ENCODE peak calls at places on chromosomes 5 and 9, in eight cellular contexts. L is GM12878, S is fibroblast of the aortic adventitia, C is HCT116, I is RWPE2, Z is tibial nerve, N is GM23248, E is IMR-90. O is an unnamed sample.

GRCh38 chr9:34556951-34557350 is 32.6 kb downstream of the CNTFR start:
- DNase-seq in E (no peak), Z (no peak), C (no peak), L (no peak), N (no peak), I (no peak), S (no peak), O (no peak)

GRCh38 chr5:23461576-23461975 is 45.8 kb upstream of the PRDM9 start:
- DNase-seq in S (no peak), L (no peak), E (no peak), C (no peak), I (no peak), Z (no peak), N (no peak), O (no peak)

GRCh38 chr9:2262809-2263510 is 247.8 kb downstream of the SMARCA2 start:
- DNase-seq in N (no peak), L (no peak), I (no peak), E (no peak), C (no peak), S (peak; percentile 27), Z (no peak), O (no peak)

GRCh38 chr9:130137870-130138653 is 34.1 kb upstream of the NCS1 start:
- DNase-seq in L (no peak), N (peak; percentile 97), Z (no peak), C (no peak), E (peak; percentile 98), I (peak; percentile 84), S (peak; percentile 94), O (no peak)

GRCh38 chr5:146897061-146897460 is 18.5 kb upstream of the PPP2R2B start:
- DNase-seq in Z (no peak), C (no peak), L (no peak), S (no peak), N (no peak), I (no peak), E (no peak), O (no peak)

GRCh38 chr5:148805323-148806290 is 20.8 kb upstream of the ADRB2 start:
- DNase-seq in N (peak; percentile 55), S (peak; percentile 24), Z (no peak), E (peak; percentile 64), C (no peak), L (peak; percentile 79), I (no peak), O (peak; percentile 64)

GRCh38 chr5:177600458-177601018 is 606 bp downstream of the B4GALT7 start:
- DNase-seq in Z (no peak), N (peak; percentile 68), E (peak; percentile 54), L (no peak), C (no peak), I (peak; percentile 24), S (peak; percentile 28), O (no peak)

GRCh38 chr5:114118511-114118910 is 243.4 kb upstream of the KCNN2 start:
- DNase-seq in L (no peak), E (no peak), N (no peak), S (no peak), Z (no peak), I (no peak), C (no peak), O (no peak)

GRCh38 chr5:139669681-139670368 is 21.7 kb downstream of the CXXC5 start:
- DNase-seq in C (no peak), E (no peak), I (no peak), S (no peak), Z (no peak), N (no peak), L (no peak), O (no peak)
- H3K4me3 ChIP-seq in C (no peak overlapping the region), E (no peak overlapping the region), I (no peak overlapping the region), S (no peak overlapping the region), Z (peak overlapping the region; percentile 51), N (no peak overlapping the region), L (peak overlapping the region; percentile 84), O (peak overlapping the region; percentile 65)

DNA sequence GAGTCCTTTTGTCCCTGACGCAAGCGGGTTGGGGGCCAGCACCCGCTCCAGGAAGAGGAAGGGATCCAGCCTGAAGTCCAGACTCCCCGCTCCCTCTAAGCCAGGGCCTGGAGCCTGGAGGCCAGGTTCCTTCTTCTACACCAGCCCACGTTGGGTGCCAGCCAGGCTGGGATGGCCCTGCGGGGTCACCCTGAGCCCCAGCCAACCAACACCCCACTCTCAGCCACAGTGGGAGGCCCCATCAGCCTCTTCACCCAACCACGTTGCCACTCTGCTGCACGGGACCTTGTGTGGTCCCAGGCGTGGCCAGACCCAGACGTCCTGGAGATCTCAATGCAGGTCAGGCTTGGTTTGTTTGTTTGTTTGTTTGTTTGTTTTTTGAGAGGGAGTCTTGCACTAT is 1.0 kb upstream of the FUT7 start:
- DNase-seq in I (no peak), E (no peak), C (no peak), N (no peak), L (no peak), S (no peak), Z (no peak), O (no peak)
- H3K4me3 ChIP-seq in I (no peak overlapping the region), E (no peak overlapping the region), C (no peak overlapping the region), N (no peak overlapping the region), L (no peak overlapping the region), S (no peak overlapping the region), Z (no peak overlapping the region), O (peak overlapping the region; percentile 22)

GRCh38 chr5:97098864-97099454 is 43.5 kb downstream of the LIX1 start:
- DNase-seq in E (no peak), L (no peak), S (no peak), C (no peak), I (no peak), Z (no peak), N (peak; percentile 4), O (no peak)
- H3K4me3 ChIP-seq in E (no peak overlapping the region), L (peak overlapping the region; percentile 35), S (no peak overlapping the region), C (no peak overlapping the region), I (no peak overlapping the region), Z (peak overlapping the region; percentile 22), N (peak overlapping the region; percentile 36), O (no peak overlapping the region)

GRCh38 chr5:111635151-111635945 is 121.6 kb downstream of the NREP start:
- DNase-seq in S (peak; percentile 50), L (no peak), N (no peak), Z (no peak), I (no peak), C (no peak), E (no peak), O (no peak)
- H3K4me3 ChIP-seq in S (no peak overlapping the region), L (no peak overlapping the region), N (no peak overlapping the region), Z (no peak overlapping the region), I (no peak overlapping the region), C (no peak overlapping the region), E (no peak overlapping the region), O (no peak overlapping the region)

DNA sequence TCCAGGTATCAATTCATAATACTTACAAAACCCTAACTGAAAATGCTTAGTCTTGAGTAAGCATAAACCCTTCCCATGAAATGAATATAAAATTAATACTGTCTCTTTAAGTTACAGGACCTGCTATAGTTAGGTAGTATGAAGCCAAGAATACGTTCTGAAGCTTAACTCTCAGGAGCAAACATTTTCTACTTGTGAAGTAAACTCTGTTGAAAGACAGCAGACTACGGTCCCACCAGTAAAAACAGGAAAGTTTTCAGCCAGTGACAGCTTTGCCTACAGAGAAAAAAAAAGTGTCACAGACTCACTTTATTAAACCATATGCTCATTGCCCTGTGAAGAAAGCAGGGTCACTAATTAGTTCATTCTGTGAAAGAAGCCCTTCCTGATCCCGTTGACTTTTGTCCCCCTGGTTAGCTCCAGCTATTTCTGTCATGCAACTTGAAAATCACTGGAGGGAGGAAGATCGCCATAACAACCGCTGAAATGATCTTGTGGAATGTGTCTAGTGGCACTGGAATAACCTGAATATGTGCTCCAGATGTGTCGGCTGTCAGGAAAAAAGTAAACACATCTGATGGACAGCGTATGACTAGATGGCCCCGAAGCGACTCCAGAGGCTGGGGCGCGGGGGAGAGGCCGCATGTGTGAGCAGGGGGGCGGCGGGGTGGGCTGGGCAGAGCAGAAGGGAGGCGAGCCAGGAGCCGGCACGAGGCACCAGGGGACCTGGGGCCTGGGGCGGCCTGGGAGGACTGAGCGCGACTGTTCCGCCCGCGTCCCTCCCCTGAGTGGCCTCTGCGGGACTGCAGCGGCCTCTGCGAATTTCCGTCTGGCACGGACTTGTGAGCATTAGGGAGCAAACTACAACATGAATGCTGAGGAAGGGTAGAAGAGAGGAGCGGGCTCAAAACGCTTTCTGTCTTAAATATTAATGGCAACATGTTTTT is 41.9 kb downstream of the BNC2 start:
- DNase-seq in E (peak; percentile 78), S (peak; percentile 47), C (no peak), I (no peak), Z (peak; percentile 15), L (no peak), N (peak; percentile 65), O (no peak)
- H3K4me3 ChIP-seq in E (peak overlapping the region; percentile 22), S (peak overlapping the region; percentile 42), C (no peak overlapping the region), I (no peak overlapping the region), Z (peak overlapping the region; percentile 27), L (no peak overlapping the region), N (peak overlapping the region; percentile 69), O (no peak overlapping the region)

DNA sequence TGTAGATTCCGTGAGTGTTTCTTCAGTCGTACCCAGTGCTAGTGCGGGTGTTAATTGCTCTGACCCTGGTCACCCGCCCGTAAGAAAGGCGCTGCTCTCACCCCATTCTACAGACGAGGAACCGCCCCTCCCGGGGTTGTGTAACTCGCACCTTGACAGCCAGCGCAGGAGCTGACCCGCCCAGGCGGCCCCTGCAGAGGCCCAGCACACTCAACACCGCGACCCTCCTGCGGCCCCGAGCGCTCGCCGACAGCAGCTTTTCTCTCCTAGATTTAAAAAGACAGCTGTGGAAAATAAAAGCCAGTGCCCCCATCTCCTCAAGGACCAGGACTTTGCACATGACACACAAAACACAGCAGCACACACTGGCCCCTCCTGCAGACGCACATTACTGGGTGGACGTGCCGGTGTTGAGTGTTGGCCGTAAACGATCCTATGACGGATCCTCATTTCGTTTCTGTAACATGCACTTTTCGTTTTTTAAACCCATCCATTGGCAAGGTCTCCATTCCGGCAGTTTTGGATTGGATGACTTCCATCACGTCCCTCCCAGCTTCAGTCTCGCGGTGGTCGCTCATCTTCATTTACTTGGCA is 22.9 kb downstream of the OR2V2 start:
- DNase-seq in S (no peak), E (no peak), N (peak; percentile 22), L (no peak), I (no peak), C (no peak), Z (no peak), O (no peak)
- H3K4me3 ChIP-seq in S (no peak overlapping the region), E (peak overlapping the region; percentile 31), N (no peak overlapping the region), L (peak overlapping the region; percentile 24), I (no peak overlapping the region), C (peak overlapping the region; percentile 21), Z (no peak overlapping the region), O (peak overlapping the region; percentile 1)

DNA sequence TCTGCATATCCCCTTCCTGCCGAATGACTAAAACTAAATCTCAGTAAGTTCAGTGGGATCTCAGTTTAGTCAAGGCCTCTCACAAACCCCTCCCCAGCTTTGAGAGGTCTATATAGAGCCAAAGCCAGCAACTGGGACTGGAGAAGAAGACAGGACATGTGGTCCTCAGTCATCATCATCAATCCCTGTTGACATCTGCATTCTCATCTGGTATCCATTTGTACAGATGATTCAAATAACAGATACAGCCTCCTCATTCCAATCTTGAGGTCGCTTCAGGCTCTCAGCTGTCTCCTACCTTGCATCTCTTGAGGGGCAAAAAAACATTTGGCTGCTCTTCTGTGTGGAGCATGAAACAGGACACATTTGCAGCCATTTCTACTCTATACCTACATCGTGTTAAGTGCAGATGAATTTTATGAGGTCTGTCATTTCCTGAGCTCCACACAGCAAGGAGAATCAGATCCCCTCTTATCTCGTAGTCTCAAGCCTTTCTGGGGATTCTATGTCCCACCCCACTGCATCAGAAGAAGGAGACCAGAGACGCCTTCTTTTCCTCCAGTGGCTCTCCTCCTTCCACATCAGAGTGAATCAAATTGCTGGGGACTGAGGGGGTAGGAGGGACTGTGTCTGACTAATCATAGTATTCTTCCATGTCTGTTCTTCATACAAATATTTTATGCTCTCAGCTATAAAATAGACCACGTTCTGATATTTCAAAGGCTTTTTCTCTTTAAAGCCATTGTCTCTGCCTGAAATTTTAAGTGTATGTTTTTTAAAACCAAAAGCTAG is 4.7 kb upstream of the RECK start:
- DNase-seq in E (no peak), L (no peak), S (no peak), N (peak; percentile 60), Z (no peak), I (no peak), C (no peak), O (no peak)
- H3K4me3 ChIP-seq in E (no peak overlapping the region), L (no peak overlapping the region), S (no peak overlapping the region), N (no peak overlapping the region), Z (no peak overlapping the region), I (no peak overlapping the region), C (no peak overlapping the region), O (no peak overlapping the region)

O was measured in GM12864.